ENCODE peak calls at places on chromosomes 3 and 15, in six cellular contexts. M is CD4-positive, alpha-beta memory T cell; Z is naive thymus-derived CD4-positive, alpha-beta T cell; A is activated CD8-positive, alpha-beta T cell treated with anti-CD3 and anti-CD28 coated beads, Interleukin-2, amount 10 ng/mL, durations not matched to agents 7 days and 5 days; O is fibroblast of the conjunctiva; R is kidney tubule cell. N is an unnamed sample.

GRCh38 chr15:73212424-73212823 is 156.3 kb downstream of the HCN4 start:
- DNase-seq in O (no peak), A (no peak), Z (no peak), M (no peak), R (no peak), N (no peak)

GRCh38 chr3:34207826-34208225 is 409.4 kb downstream of the PDCD6IP start:
- DNase-seq in R (no peak), O (no peak), A (no peak), M (no peak), Z (no peak), N (no peak)

GRCh38 chr15:29470794-29471193 is 201.2 kb upstream of the NSMCE3 start:
- DNase-seq in R (peak), A (no peak), O (no peak), M (no peak), Z (no peak), N (no peak)

GRCh38 chr15:100166313-100166712 is 175.5 kb downstream of the ADAMTS17 start:
- DNase-seq in R (no peak), M (no peak), O (no peak), Z (no peak), A (no peak), N (no peak)

GRCh38 chr3:171556133-171556532 is 95.9 kb upstream of the TNIK start:
- DNase-seq in O (no peak), R (no peak), Z (no peak), M (no peak), A (no peak), N (no peak)

GRCh38 chr3:38579551-38580449 is 69.7 kb downstream of the SCN5A start:
- DNase-seq in M (no peak), R (peak), Z (no peak), A (peak), O (no peak), N (no peak)

GRCh38 chr15:96245252-96245651 is 85.2 kb upstream of the NR2F2 start:
- DNase-seq in Z (no peak), O (no peak), A (no peak), R (no peak), M (no peak), N (no peak)

GRCh38 chr3:174062923-174063322 is 665.4 kb downstream of the NLGN1 start:
- DNase-seq in M (no peak), R (no peak), Z (no peak), A (no peak), O (no peak), N (no peak)

GRCh38 chr3:133113526-133113925 is 75.3 kb downstream of the TMEM108 start:
- DNase-seq in Z (no peak), M (no peak), R (peak), A (no peak), O (no peak), N (peak)

GRCh38 chr3:23592961-23593931 is 212.5 kb upstream of the UBE2E1 start:
- DNase-seq in Z (no peak), R (no peak), M (no peak), O (no peak), A (no peak), N (no peak)

GRCh38 chr3:150247456-150247855 is 160.6 kb upstream of the TSC22D2 start:
- DNase-seq in M (no peak), R (no peak), O (no peak), Z (no peak), A (no peak), N (no peak)

GRCh38 chr3:194204036-194204792 is 68.3 kb downstream of the HES1 start:
- DNase-seq in O (no peak), M (no peak), A (no peak), Z (no peak), R (no peak), N (no peak)

GRCh38 chr3:115518100-115518852 is 105.0 kb upstream of the GAP43 start:
- DNase-seq in A (no peak), Z (no peak), M (no peak), O (peak), R (peak), N (peak)

GRCh38 chr3:11095932-11096265 is 58.4 kb upstream of the HRH1 start:
- DNase-seq in Z (no peak), A (no peak), O (no peak), M (no peak), R (no peak), N (peak)